ENCODE peak calls at places on chromosomes 4 and X, in eight cellular contexts. F is GM23248, H is HepG2, Y is fibroblast of pulmonary artery, Q is HT-29, W is EL, T is foreskin fibroblast, N is endothelial cell of umbilical vein. G is an unnamed sample.

GRCh38 chrX:4764888-4765287 is 1051.4 kb upstream of the PRKX start:
- DNase-seq in F (no peak), H (no peak), Y (peak; percentile 0), Q (no peak), W (no peak), T (peak; percentile 62), N (no peak), G (no peak)

GRCh38 chr4:165635951-165636350 is 237.1 kb upstream of the TLL1 start:
- DNase-seq in F (no peak), H (no peak), Y (no peak), Q (no peak), W (no peak), T (no peak), N (no peak), G (no peak)

GRCh38 chrX:100409316-100410082 is 574 bp downstream of the PCDH19 start:
- DNase-seq in F (no peak), H (no peak), Y (peak; percentile 10), Q (no peak), W (no peak), T (peak; percentile 31), N (no peak), G (no peak)

GRCh38 chrX:134599173-134599914 is 58.9 kb downstream of the PLAC1 start:
- DNase-seq in F (peak; percentile 76), H (no peak), Y (peak; percentile 88), Q (no peak), W (no peak), T (peak; percentile 66), N (no peak), G (peak; percentile 93)

GRCh38 chr4:13881880-13882279 is 254.4 kb upstream of the BOD1L1 start:
- DNase-seq in F (peak; percentile 20), H (no peak), Y (peak; percentile 40), Q (no peak), W (peak; percentile 14), T (peak; percentile 75), N (no peak), G (no peak)

GRCh38 chr4:48461000-48461399 is 22.1 kb upstream of the SLC10A4 start:
- DNase-seq in F (no peak), H (no peak), Y (no peak), Q (peak; percentile 3), W (no peak), T (no peak), N (no peak), G (no peak)

GRCh38 chr4:153318696-153319320 is 25.7 kb upstream of the MND1 start:
- DNase-seq in F (peak; percentile 67), H (peak; percentile 40), Y (peak; percentile 75), Q (peak; percentile 78), W (peak; percentile 48), T (peak; percentile 71), N (peak; percentile 62), G (peak; percentile 53)

GRCh38 chr4:57249083-57249482 is 138.9 kb upstream of the IGFBP7 start:
- DNase-seq in F (peak; percentile 70), H (no peak), Y (peak; percentile 43), Q (no peak), W (peak; percentile 74), T (peak; percentile 53), N (no peak), G (no peak)

GRCh38 chr4:6097581-6097980 is 79.3 kb upstream of the C4orf50 start:
- DNase-seq in F (no peak), H (no peak), Y (no peak), Q (no peak), W (no peak), T (no peak), N (no peak), G (no peak)

GRCh38 chr4:119861731-119862130 is 204.9 kb downstream of the MAD2L1 start:
- DNase-seq in F (no peak), H (no peak), Y (no peak), Q (peak; percentile 44), W (no peak), T (no peak), N (no peak), G (no peak)

GRCh38 chr4:184895012-184895795 is 69.4 kb upstream of the ACSL1 start:
- DNase-seq in F (no peak), H (no peak), Y (no peak), Q (no peak), W (no peak), T (no peak), N (no peak), G (no peak)

GRCh38 chrX:68462197-68462596 is 28.9 kb upstream of the OPHN1 start:
- DNase-seq in F (peak; percentile 39), H (no peak), Y (peak; percentile 42), Q (no peak), W (peak; percentile 63), T (peak; percentile 17), N (peak; percentile 14), G (peak; percentile 30)

GRCh38 chrX:130330706-130331105 is 9.0 kb upstream of the SLC25A14 start:
- DNase-seq in F (peak; percentile 51), H (peak; percentile 43), Y (peak; percentile 52), Q (peak; percentile 81), W (peak; percentile 50), T (peak; percentile 61), N (peak; percentile 35), G (peak; percentile 39)

GRCh38 chrX:106917830-106918500 is 2.2 kb upstream of the CLDN2 start:
- DNase-seq in F (peak; percentile 36), H (no peak), Y (peak; percentile 82), Q (peak; percentile 89), W (peak; percentile 81), T (peak; percentile 72), N (peak; percentile 86), G (peak; percentile 34)

GRCh38 chr4:184647391-184648101 is 1.7 kb downstream of the CASP3 start:
- DNase-seq in F (peak; percentile 64), H (no peak), Y (peak; percentile 36), Q (no peak), W (peak; percentile 29), T (peak; percentile 46), N (peak; percentile 56), G (peak; percentile 15)

GRCh38 chr4:35943606-35944005 is 300.7 kb downstream of the ARAP2 start:
- DNase-seq in F (no peak), H (no peak), Y (no peak), Q (no peak), W (no peak), T (no peak), N (no peak), G (no peak)

GRCh38 chr4:1002131-1002630 is 9.0 kb upstream of the SLC26A1 start:
- DNase-seq in F (peak; percentile 63), H (no peak), Y (peak; percentile 39), Q (no peak), W (no peak), T (peak; percentile 39), N (no peak), G (peak; percentile 29)

GRCh38 chr4:10783351-10783750 is 98.8 kb upstream of the CLNK start:
- DNase-seq in F (peak; percentile 66), H (no peak), Y (peak; percentile 68), Q (no peak), W (peak; percentile 53), T (peak; percentile 80), N (no peak), G (peak; percentile 66)

GRCh38 chr4:89829470-89830138 is 7.4 kb downstream of the SNCA start:
- DNase-seq in F (no peak), H (peak; percentile 20), Y (peak; percentile 68), Q (no peak), W (no peak), T (peak; percentile 39), N (no peak), G (peak; percentile 11)

GRCh38 chrX:45778621-45779020 is 577.9 kb upstream of the DIPK2B start:
- DNase-seq in F (peak; percentile 50), H (no peak), Y (no peak), Q (no peak), W (no peak), T (peak; percentile 33), N (no peak), G (peak; percentile 62)

GRCh38 chr4:70705146-70705855 is 16.5 kb upstream of the RUFY3 start:
- DNase-seq in F (peak; percentile 85), H (peak; percentile 52), Y (peak; percentile 56), Q (peak; percentile 75), W (peak; percentile 85), T (peak; percentile 84), N (peak; percentile 71), G (peak; percentile 60)

GRCh38 chr4:177108708-177109107 is 201.0 kb upstream of the NEIL3 start:
- DNase-seq in F (peak; percentile 69), H (no peak), Y (peak; percentile 65), Q (no peak), W (peak; percentile 49), T (peak; percentile 73), N (no peak), G (peak; percentile 61)

GRCh38 chr4:84955168-84955567 is 11.3 kb downstream of the WDFY3 start:
- DNase-seq in F (no peak), H (no peak), Y (no peak), Q (no peak), W (no peak), T (no peak), N (no peak), G (no peak)

GRCh38 chr4:44446801-44447562 is 1.6 kb downstream of the KCTD8 start:
- DNase-seq in F (no peak), H (no peak), Y (no peak), Q (no peak), W (no peak), T (peak; percentile 0), N (no peak), G (no peak)

GRCh38 chr4:153651961-153652784 is 31.9 kb upstream of the TLR2 start:
- DNase-seq in F (peak; percentile 56), H (no peak), Y (no peak), Q (no peak), W (no peak), T (peak; percentile 60), N (no peak), G (no peak)

GRCh38 chrX:30935985-30936384 is 46.9 kb upstream of the TAB3 start:
- DNase-seq in F (peak; percentile 44), H (peak; percentile 45), Y (peak; percentile 24), Q (peak; percentile 12), W (peak; percentile 28), T (peak; percentile 4), N (peak; percentile 6), G (peak; percentile 16)

GRCh38 chr4:13701937-13702446 is 74.5 kb upstream of the BOD1L1 start:
- DNase-seq in F (peak; percentile 79), H (peak; percentile 1), Y (peak; percentile 38), Q (peak; percentile 67), W (peak; percentile 89), T (peak; percentile 93), N (no peak), G (peak; percentile 77)

GRCh38 chr4:110518889-110519490 is 43.0 kb downstream of the ENPEP start:
- DNase-seq in F (peak; percentile 57), H (peak; percentile 12), Y (peak; percentile 42), Q (peak; percentile 65), W (peak; percentile 36), T (peak; percentile 62), N (peak; percentile 33), G (peak; percentile 20)

GRCh38 chr4:102608190-102608589 is 107.0 kb downstream of the NFKB1 start:
- DNase-seq in F (peak; percentile 60), H (no peak), Y (no peak), Q (no peak), W (peak; percentile 26), T (peak; percentile 32), N (no peak), G (no peak)

GRCh38 chrX:40266490-40267333 is 169.0 kb upstream of the BCOR start:
- DNase-seq in F (peak; percentile 82), H (peak; percentile 23), Y (peak; percentile 66), Q (peak; percentile 40), W (peak; percentile 61), T (peak; percentile 85), N (peak; percentile 45), G (peak; percentile 59)